ENCODE peak calls at places on chromosomes 12 and 14, in nine cellular contexts. T is AG08396; S is AML-193; J is activated CD4-positive, alpha-beta memory T cell treated with anti-CD3 and anti-CD28 coated beads, Interleukin-2, amount 10 ng/mL, durations not matched to agents 7 days and 5 days; R is stimulated activated CD4-positive, alpha-beta T cell treated with anti-CD3 and anti-CD28 coated beads, TNF-alpha, amount 100 ng/mL, for 1 hour; Z is breast epithelium; H is fibroblast of the conjunctiva; E is GM12891; Q is activated CD4-positive, CD25-positive, alpha-beta regulatory T cell. W is an unnamed sample.

GRCh38 chr12:33438890-33439586 is 581 bp downstream of the SYT10 start:
- DNase-seq in Q (no peak), E (peak; percentile 13), T (no peak), H (no peak), R (no peak), J (no peak), S (no peak), Z (no peak), W (no peak)

GRCh38 chr14:101859538-101859902 is 98.0 kb downstream of the PPP2R5C start:
- DNase-seq in Z (no peak), S (no peak), R (no peak), E (no peak), H (no peak), Q (no peak), J (no peak), T (no peak), W (no peak)

GRCh38 chr12:132108211-132108832 is 35.8 kb downstream of the DDX51 start:
- DNase-seq in T (no peak), J (no peak), H (no peak), Q (no peak), Z (no peak), S (no peak), R (no peak), E (no peak), W (no peak)

GRCh38 chr12:53996188-53996885 is 3.6 kb upstream of the HOXC9 start:
- DNase-seq in T (no peak), H (no peak), E (no peak), S (no peak), Z (no peak), R (no peak), J (no peak), Q (no peak), W (no peak)

GRCh38 chr14:100771121-100771800 is 44.6 kb downstream of the DLK1 start:
- DNase-seq in Q (no peak), T (no peak), S (no peak), R (no peak), E (no peak), H (no peak), J (no peak), Z (no peak), W (no peak)

GRCh38 chr14:24259282-24260025 is 3.5 kb downstream of the TGM1 start:
- DNase-seq in Q (no peak), R (no peak), E (no peak), T (peak; percentile 78), H (no peak), Z (no peak), S (no peak), J (no peak), W (no peak)

GRCh38 chr12:91317324-91317723 is 134.7 kb upstream of the DCN start:
- DNase-seq in T (no peak), J (no peak), R (no peak), Q (no peak), H (no peak), Z (no peak), S (no peak), E (no peak), W (no peak)

GRCh38 chr12:120692524-120693033 is 5.6 kb downstream of the MLEC start:
- DNase-seq in R (no peak), H (no peak), Z (no peak), S (no peak), E (no peak), T (no peak), J (no peak), Q (no peak), W (no peak)

GRCh38 chr12:103313894-103314293 is 181.9 kb downstream of the C12orf42 start:
- DNase-seq in Q (no peak), E (no peak), Z (no peak), R (no peak), J (no peak), T (no peak), H (no peak), S (no peak), W (no peak)

GRCh38 chr12:93572712-93573551 is 457 bp downstream of the SOCS2 start:
- DNase-seq in H (no peak), T (peak; percentile 27), E (peak; percentile 23), Q (peak; percentile 10), Z (no peak), R (peak; percentile 28), S (no peak), J (peak; percentile 28), W (no peak)

GRCh38 chr14:68174446-68174845 is 354.9 kb downstream of the RAD51B start:
- DNase-seq in H (no peak), S (no peak), E (no peak), T (no peak), Z (no peak), Q (no peak), J (no peak), R (no peak), W (no peak)

GRCh38 chr12:42902001-42902400 is 312.5 kb upstream of the PRICKLE1 start:
- DNase-seq in Z (no peak), E (no peak), J (no peak), Q (no peak), S (no peak), R (no peak), H (no peak), T (no peak), W (no peak)

GRCh38 chr12:122895757-122896636 is at the start of gene VPS37B:
- DNase-seq in S (peak; percentile 27), J (peak; percentile 92), R (peak; percentile 82), Q (peak; percentile 77), E (peak; percentile 73), H (peak; percentile 72), Z (peak; percentile 77), T (peak; percentile 96), W (no peak)

GRCh38 chr12:67648306-67649164 is at the start of gene DYRK2:
- DNase-seq in E (peak; percentile 78), T (peak; percentile 92), H (peak; percentile 44), R (peak; percentile 63), Z (peak; percentile 61), S (peak; percentile 14), J (peak; percentile 76), Q (peak; percentile 49), W (no peak)

GRCh38 chr12:64903738-64904137 is 79.3 kb downstream of the TBC1D30 start:
- DNase-seq in Q (no peak), S (no peak), R (no peak), H (no peak), Z (no peak), T (no peak), J (no peak), E (no peak), W (no peak)

GRCh38 chr12:26179829-26180228 is 15.5 kb upstream of the SSPN start:
- DNase-seq in Q (no peak), R (no peak), S (no peak), T (no peak), Z (no peak), H (no peak), E (no peak), J (no peak), W (no peak)

GRCh38 chr14:96888593-96888992 is 91.4 kb downstream of the VRK1 start:
- DNase-seq in E (no peak), J (no peak), T (no peak), Z (no peak), R (no peak), H (no peak), Q (no peak), S (no peak), W (no peak)

GRCh38 chr14:59160492-59160891 is 28.0 kb upstream of the DAAM1 start:
- DNase-seq in T (no peak), R (no peak), S (no peak), Q (no peak), E (no peak), H (no peak), J (no peak), Z (no peak), W (no peak)

GRCh38 chr14:98028156-98028555 is 1231.0 kb downstream of the VRK1 start:
- DNase-seq in R (no peak), H (no peak), T (no peak), E (no peak), Q (no peak), J (no peak), S (no peak), Z (no peak), W (no peak)

GRCh38 chr12:12717586-12718381 is 616 bp downstream of the CDKN1B start:
- DNase-seq in H (no peak), J (peak; percentile 40), R (no peak), E (no peak), Q (no peak), T (no peak), S (peak; percentile 45), Z (no peak), W (no peak)

GRCh38 chr12:188910-189621 is 24.9 kb downstream of the SLC6A12 start:
- DNase-seq in E (peak; percentile 81), S (no peak), T (peak; percentile 91), Q (no peak), R (peak; percentile 32), Z (no peak), H (peak; percentile 10), J (peak; percentile 42), W (no peak)

GRCh38 chr14:70567791-70568190 is 32.7 kb downstream of the MED6 start:
- DNase-seq in J (peak; percentile 36), E (no peak), H (peak; percentile 8), T (peak; percentile 34), Q (no peak), R (no peak), Z (no peak), S (peak; percentile 21), W (no peak)

GRCh38 chr14:105783707-105784106 is 257.3 kb downstream of the TMEM121 start:
- DNase-seq in H (no peak), J (no peak), R (no peak), Q (no peak), S (no peak), T (no peak), E (no peak), Z (no peak), W (no peak)

GRCh38 chr14:103279129-103280025 is 54.7 kb upstream of the EIF5 start:
- DNase-seq in R (no peak), Q (no peak), Z (no peak), J (peak; percentile 7), T (no peak), S (no peak), H (no peak), E (no peak), W (no peak)